ENCODE peak calls at places on chromosomes 13 and 19, in five cellular contexts. L is H1, W is mesendoderm, U is IMR-90, V is H9. T is an unnamed sample.
A peak's percentile ranks its signal among the peaks of the same experiment; 100 is the strongest.

GRCh38 chr19:31498781-31499180 is 149.5 kb upstream of the TSHZ3 start:
- DNase-seq in L (no peak), W (no peak), U (no peak), V (no peak), T (no peak)

GRCh38 chr19:22545751-22546150 is 88.4 kb upstream of the ZNF492 start:
- DNase-seq in L (peak; percentile 63), W (peak; percentile 45), U (no peak), V (no peak), T (no peak)

GRCh38 chr19:45168767-45169351 is 8.1 kb upstream of the NKPD1 start:
- DNase-seq in L (no peak), W (no peak), U (no peak), V (no peak), T (no peak)

GRCh38 chr13:104949840-104950805 is 1585.3 kb downstream of the EFNB2 start:
- DNase-seq in L (no peak), W (no peak), U (no peak), V (no peak), T (no peak)

GRCh38 chr19:56141416-56141992 is 417 bp downstream of the ZNF444 start:
- DNase-seq in L (peak; percentile 60), W (peak; percentile 45), U (no peak), V (no peak), T (no peak)

GRCh38 chr19:47275866-47276461 is 1.3 kb downstream of the INAFM1 start:
- DNase-seq in L (no peak), W (no peak), U (peak; percentile 57), V (no peak), T (no peak)

GRCh38 chr13:106587787-106588186 is 19.9 kb upstream of the ARGLU1 start:
- DNase-seq in L (no peak), W (no peak), U (no peak), V (no peak), T (no peak)

GRCh38 chr13:101917833-101918755 is 465.6 kb downstream of the ITGBL1 start:
- DNase-seq in L (no peak), W (peak; percentile 43), U (no peak), V (peak; percentile 47), T (no peak)

GRCh38 chr19:55365245-55365644 is 2.2 kb upstream of the GARIN5B start:
- DNase-seq in L (no peak), W (no peak), U (no peak), V (no peak), T (no peak)

GRCh38 chr13:63025741-63026140 is 1610.1 kb upstream of the PCDH20 start:
- DNase-seq in L (no peak), W (no peak), U (no peak), V (no peak), T (no peak)

GRCh38 chr19:5624154-5624663 is 1.3 kb downstream of the SAFB start:
- DNase-seq in L (peak; percentile 45), W (peak; percentile 25), U (peak; percentile 61), V (no peak), T (no peak)

GRCh38 chr19:40702337-40703012 is 12.0 kb upstream of the NUMBL start:
- DNase-seq in L (peak; percentile 84), W (peak; percentile 85), U (no peak), V (peak; percentile 82), T (no peak)

GRCh38 chr13:107518292-107518691 is 697.0 kb downstream of the LIG4 start:
- DNase-seq in L (no peak), W (no peak), U (peak; percentile 48), V (no peak), T (no peak)

GRCh38 chr13:95207769-95208366 is 93.4 kb downstream of the ABCC4 start:
- DNase-seq in L (no peak), W (no peak), U (no peak), V (no peak), T (no peak)

GRCh38 chr19:20365146-20365545 is 198.1 kb downstream of the ZNF486 start:
- DNase-seq in L (no peak), W (no peak), U (no peak), V (no peak), T (no peak)

GRCh38 chr13:96581741-96582140 is 412.5 kb downstream of the OXGR1 start:
- DNase-seq in L (no peak), W (no peak), U (no peak), V (no peak), T (no peak)
- H3K9ac ChIP-seq in L (no peak overlapping the region), W (no peak overlapping the region), U (no peak overlapping the region), V (no peak overlapping the region), T (no peak overlapping the region)

DNA sequence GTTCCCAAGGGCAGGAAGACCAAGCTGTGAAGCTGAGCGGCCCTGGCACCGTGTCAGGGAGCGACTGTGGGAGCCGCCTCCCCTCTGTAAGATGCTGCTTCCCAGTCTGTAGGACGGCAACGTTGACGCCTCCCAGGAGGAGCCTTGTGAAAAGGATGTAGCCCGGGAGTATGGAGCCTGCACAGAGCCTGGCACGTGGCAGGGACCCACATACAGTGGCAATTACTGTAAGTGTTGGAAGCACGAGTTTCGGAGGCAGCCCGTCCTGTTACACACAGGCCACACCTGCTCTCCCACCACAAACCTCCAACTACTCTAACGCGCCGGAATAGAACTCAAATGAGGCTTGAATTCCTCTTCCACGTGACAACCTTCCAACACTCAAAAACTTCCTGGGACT is 6.6 kb downstream of the RAB20 start:
- DNase-seq in L (no peak), W (no peak), U (no peak), V (no peak), T (no peak)
- H2AK5ac ChIP-seq in L (no peak overlapping the region), W (no peak overlapping the region), U (no peak overlapping the region), V (no peak overlapping the region), T (no peak overlapping the region)

GRCh38 chr19:1214299-1214861 is 8.8 kb downstream of the STK11 start:
- DNase-seq in L (no peak), W (no peak), U (no peak), V (no peak), T (no peak)
- H2BK15ac ChIP-seq in L (no peak overlapping the region), W (no peak overlapping the region), U (no peak overlapping the region), V (no peak overlapping the region), T (peak overlapping the region; percentile 67)

DNA sequence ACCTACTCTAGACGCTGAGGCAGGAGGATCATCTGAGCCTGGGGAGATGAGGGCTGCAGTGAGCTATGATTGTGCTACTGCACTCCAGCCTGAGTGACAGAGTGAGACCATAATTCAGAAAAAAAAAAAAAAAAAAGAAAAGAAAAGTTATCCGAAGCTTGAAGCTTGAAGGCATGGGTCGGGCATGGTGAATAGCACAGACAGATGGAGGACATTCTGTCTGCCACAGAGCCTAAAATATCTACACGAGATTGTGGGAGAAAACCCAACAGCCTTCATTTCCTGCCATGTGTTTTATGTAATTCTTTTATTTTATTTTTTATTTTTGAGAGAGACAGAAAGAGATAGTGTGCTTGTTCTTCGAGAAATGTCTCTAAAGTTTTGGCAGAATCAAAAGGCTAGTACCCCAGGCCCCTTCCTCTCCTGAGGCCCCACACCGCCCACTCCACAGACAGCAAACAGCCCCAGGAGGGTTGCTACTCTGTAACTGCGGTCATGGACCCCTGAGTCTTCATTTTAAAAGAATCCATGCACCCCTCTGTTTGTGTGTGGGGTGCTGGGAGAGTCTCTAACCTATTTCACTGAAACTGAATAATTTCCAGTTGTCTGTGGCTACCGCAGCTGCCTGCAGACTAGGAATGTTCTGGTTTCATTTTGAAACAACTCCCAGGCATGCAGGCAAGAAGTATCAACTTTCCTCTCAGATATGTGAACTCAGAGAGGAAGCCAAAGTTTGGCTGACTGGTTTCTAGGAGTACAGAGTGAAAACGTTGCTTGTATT is 38.4 kb upstream of the RCBTB2 start:
- DNase-seq in L (no peak), W (no peak), U (peak; percentile 81), V (no peak), T (no peak)
- H3K9ac ChIP-seq in L (no peak overlapping the region), W (no peak overlapping the region), U (peak overlapping the region; percentile 60), V (no peak overlapping the region), T (no peak overlapping the region)

DNA sequence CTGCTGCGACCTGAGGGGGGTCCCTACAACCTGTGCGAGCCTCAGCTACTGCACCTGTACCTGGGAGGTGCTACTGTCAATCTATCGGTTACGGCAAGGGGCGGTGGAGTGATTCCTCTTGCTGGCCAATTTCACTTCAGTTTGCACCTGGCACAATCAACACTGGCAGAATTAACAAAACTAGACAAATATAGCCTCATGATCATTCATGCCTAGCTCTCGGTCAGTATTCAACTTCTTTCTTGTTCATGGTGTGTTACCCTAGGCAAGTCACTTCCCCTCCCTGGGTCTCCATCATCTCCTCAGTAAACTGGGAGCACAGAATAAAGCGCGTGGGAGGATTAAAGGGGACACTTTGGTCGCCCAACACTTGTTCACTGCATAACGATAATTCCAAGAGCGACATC is 621 bp downstream of the HAUS8 start:
- DNase-seq in L (no peak), W (no peak), U (no peak), V (no peak), T (no peak)
- H2AK5ac ChIP-seq in L (no peak overlapping the region), W (no peak overlapping the region), U (peak overlapping the region; percentile 83), V (no peak overlapping the region), T (no peak overlapping the region)

GRCh38 chr19:7534531-7534980 is 961 bp upstream of the PNPLA6 start:
- DNase-seq in L (peak; percentile 83), W (peak; percentile 90), U (peak; percentile 87), V (peak; percentile 85), T (peak; percentile 83)

GRCh38 chr19:7533281-7533819 is 2.2 kb upstream of the PNPLA6 start:
- DNase-seq in L (peak; percentile 71), W (peak; percentile 38), U (peak; percentile 28), V (peak; percentile 71), T (no peak)

GRCh38 chr19:7535993-7536685 is 622 bp downstream of the PNPLA6 start:
- DNase-seq in L (no peak), W (no peak), U (no peak), V (peak; percentile 62), T (no peak)

GRCh38 chr19:7535035-7535992 is at the start of gene PNPLA6:
- DNase-seq in L (peak; percentile 96), W (peak; percentile 95), U (peak; percentile 92), V (peak; percentile 95), T (peak; percentile 89)

GRCh38 chr19:7533925-7534480 is 1.5 kb upstream of the PNPLA6 start:
- DNase-seq in L (peak; percentile 80), W (peak; percentile 93), U (peak; percentile 85), V (peak; percentile 86), T (peak; percentile 78)
- H2BK15ac ChIP-seq in L (peak overlapping the region; percentile 83), W (no peak overlapping the region), U (no peak overlapping the region), V (no peak overlapping the region), T (peak overlapping the region; percentile 89)

GRCh38 chr19:17873661-17874422 is 2.1 kb downstream of the SLC5A5 start:
- DNase-seq in L (peak; percentile 91), W (peak; percentile 84), U (no peak), V (peak; percentile 91), T (peak; percentile 72)
- H3K9ac ChIP-seq in L (no peak overlapping the region), W (peak overlapping the region; percentile 66), U (no peak overlapping the region), V (no peak overlapping the region), T (peak overlapping the region; percentile 91)

T was measured in neuronal stem cell.